ENCODE peak calls at places on chromosomes 1 and 21, in six cellular contexts. H is activated naive CD4-positive, alpha-beta T cell; D is NCI-H524; K is stimulated activated CD8-positive, alpha-beta memory T cell treated with anti-CD3 and anti-CD28 coated beads, Interleukin-7, amount 100 ng/mL, for 24 hours; Y is progenitor cell of endocrine pancreas; G is GM12865. S is an unnamed sample.

GRCh38 chr1:204348722-204349121 is 11.0 kb downstream of the PLEKHA6 start:
- DNase-seq in H (no peak), D (peak; percentile 18), K (no peak), Y (no peak), G (no peak), S (no peak)

GRCh38 chr1:41583658-41584570 is 99.4 kb upstream of the EDN2 start:
- DNase-seq in H (no peak), D (no peak), K (no peak), Y (no peak), G (no peak), S (no peak)

GRCh38 chr1:92577251-92577895 is 90.6 kb upstream of the GFI1 start:
- DNase-seq in H (no peak), D (no peak), K (no peak), Y (no peak), G (no peak), S (no peak)

GRCh38 chr1:155970531-155971167 is 7.7 kb downstream of the ARHGEF2 start:
- DNase-seq in H (no peak), D (peak; percentile 59), K (no peak), Y (no peak), G (peak; percentile 66), S (no peak)

GRCh38 chr1:53294557-53294956 is 33.3 kb downstream of the LRP8 start:
- DNase-seq in H (no peak), D (no peak), K (no peak), Y (no peak), G (peak; percentile 61), S (no peak)

GRCh38 chr1:215076312-215076711 is 6.2 kb upstream of the KCNK2 start:
- DNase-seq in H (no peak), D (no peak), K (no peak), Y (no peak), G (peak; percentile 70), S (no peak)

GRCh38 chr1:208161656-208162375 is 82.4 kb downstream of the PLXNA2 start:
- DNase-seq in H (no peak), D (no peak), K (no peak), Y (no peak), G (no peak), S (no peak)

GRCh38 chr1:165225650-165226049 is 130.9 kb downstream of the LMX1A start:
- DNase-seq in H (no peak), D (no peak), K (no peak), Y (no peak), G (no peak), S (no peak)

GRCh38 chr21:26389971-26390641 is 183.0 kb downstream of the CYYR1 start:
- DNase-seq in H (no peak), D (peak; percentile 97), K (no peak), Y (no peak), G (peak; percentile 71), S (no peak)

GRCh38 chr1:182054698-182055326 is 6.7 kb downstream of the ZNF648 start:
- DNase-seq in H (no peak), D (peak; percentile 40), K (no peak), Y (no peak), G (peak; percentile 68), S (no peak)

GRCh38 chr1:174795806-174796205 is 203.9 kb upstream of the CACYBP start:
- DNase-seq in H (no peak), D (no peak), K (no peak), Y (no peak), G (no peak), S (no peak)